ENCODE peak calls at places on chromosomes 5 and 9, in four cellular contexts. C is GM23248, Z is HCT116, S is PC-9. R is an unnamed sample.

GRCh38 chr5:111461261-111461671 is 51.1 kb downstream of the STARD4 start:
- DNase-seq in C (peak; percentile 70), Z (no peak), S (no peak), R (peak; percentile 56)

GRCh38 chr5:74562116-74562515 is 78.4 kb downstream of the ENC1 start:
- DNase-seq in C (no peak), Z (no peak), S (peak; percentile 34), R (no peak)

GRCh38 chr5:169521366-169521983 is 62.1 kb upstream of the SPDL1 start:
- DNase-seq in C (no peak), Z (no peak), S (no peak), R (no peak)

GRCh38 chr9:70105142-70105541 is 61.5 kb downstream of the MAMDC2 start:
- DNase-seq in C (no peak), Z (no peak), S (no peak), R (no peak)

GRCh38 chr5:110335361-110336046 is 391.0 kb downstream of the TMEM232 start:
- DNase-seq in C (peak; percentile 94), Z (no peak), S (no peak), R (no peak)

GRCh38 chr5:148145916-148146315 is 22.4 kb upstream of the SPINK14 start:
- DNase-seq in C (peak; percentile 2), Z (no peak), S (peak; percentile 93), R (no peak)

GRCh38 chr9:4375424-4376195 is 75.7 kb upstream of the GLIS3 start:
- DNase-seq in C (peak; percentile 89), Z (peak; percentile 26), S (no peak), R (no peak)

GRCh38 chr5:472656-473343 is 29.8 kb downstream of the EXOC3 start:
- DNase-seq in C (peak; percentile 94), Z (peak; percentile 54), S (peak; percentile 65), R (peak; percentile 96)

GRCh38 chr9:75541778-75542177 is 348.7 kb upstream of the PCSK5 start:
- DNase-seq in C (no peak), Z (no peak), S (no peak), R (no peak)

GRCh38 chr5:54247226-54247625 is 63.1 kb downstream of the ARL15 start:
- DNase-seq in C (no peak), Z (no peak), S (no peak), R (no peak)

GRCh38 chr5:54242287-54242686 is 68.1 kb downstream of the ARL15 start:
- DNase-seq in C (no peak), Z (no peak), S (no peak), R (no peak)

GRCh38 chr5:54249210-54250028 is 61.0 kb downstream of the ARL15 start:
- DNase-seq in C (peak; percentile 11), Z (no peak), S (no peak), R (peak; percentile 62)

DNA sequence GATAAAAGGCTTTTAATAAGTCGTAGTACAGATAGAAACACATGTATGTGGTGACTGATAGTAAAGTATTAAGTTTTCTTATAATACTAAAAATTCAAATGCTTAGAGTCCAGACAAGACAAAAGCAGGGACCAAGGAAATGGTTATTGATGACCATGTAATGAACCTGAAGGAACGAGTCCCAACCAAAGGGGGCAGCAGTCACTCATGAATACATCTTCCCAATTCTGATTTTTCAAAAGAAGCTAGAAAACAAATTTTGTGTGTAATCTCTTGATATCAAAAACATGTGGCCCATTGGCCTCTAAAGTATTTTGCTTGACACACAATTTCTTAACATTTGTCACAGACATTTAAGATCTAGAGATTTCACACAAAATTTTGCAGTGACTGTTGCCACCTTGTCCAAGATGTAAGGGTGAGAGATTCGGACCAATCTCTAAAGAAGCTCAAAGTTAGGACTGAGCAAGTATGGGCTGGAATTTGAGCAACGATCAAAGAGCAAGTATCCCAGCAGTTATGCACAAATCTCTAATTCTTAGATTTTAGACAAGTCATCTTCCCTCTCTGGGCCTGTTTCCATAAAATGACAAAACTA is 66.8 kb downstream of the ARL15 start:
- DNase-seq in C (peak; percentile 66), Z (peak; percentile 27), S (no peak), R (peak; percentile 71)
- H3K4me2 ChIP-seq in C (peak overlapping the region; percentile 33), Z (no peak overlapping the region), S (no peak overlapping the region), R (no peak overlapping the region)

DNA sequence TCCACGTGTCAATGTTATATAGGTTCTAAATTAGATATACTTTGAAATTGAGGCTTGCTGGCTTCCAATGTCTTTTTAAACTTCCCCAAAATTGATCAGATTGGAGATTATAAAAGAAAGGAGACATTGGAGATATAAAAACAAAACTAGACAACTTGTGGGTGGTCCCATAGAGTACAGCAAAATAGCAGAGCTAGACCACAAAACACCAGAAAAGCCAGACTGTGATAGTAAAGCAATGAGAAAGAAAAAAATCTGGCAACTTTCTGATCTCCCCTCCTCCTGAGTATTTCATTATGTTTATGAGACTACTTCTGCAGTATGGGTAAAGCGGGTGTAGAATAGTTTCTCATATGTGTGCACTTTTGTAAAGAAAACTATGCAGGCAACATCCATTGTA is 713.8 kb upstream of the MEF2C start:
- DNase-seq in C (no peak), Z (no peak), S (no peak), R (no peak)
- H3K9me2 ChIP-seq in C (no peaks in the 10 kb centered on the region), Z (no peaks in the 10 kb centered on the region), S (no peaks in the 10 kb centered on the region), R (no peaks in the 10 kb centered on the region)

DNA sequence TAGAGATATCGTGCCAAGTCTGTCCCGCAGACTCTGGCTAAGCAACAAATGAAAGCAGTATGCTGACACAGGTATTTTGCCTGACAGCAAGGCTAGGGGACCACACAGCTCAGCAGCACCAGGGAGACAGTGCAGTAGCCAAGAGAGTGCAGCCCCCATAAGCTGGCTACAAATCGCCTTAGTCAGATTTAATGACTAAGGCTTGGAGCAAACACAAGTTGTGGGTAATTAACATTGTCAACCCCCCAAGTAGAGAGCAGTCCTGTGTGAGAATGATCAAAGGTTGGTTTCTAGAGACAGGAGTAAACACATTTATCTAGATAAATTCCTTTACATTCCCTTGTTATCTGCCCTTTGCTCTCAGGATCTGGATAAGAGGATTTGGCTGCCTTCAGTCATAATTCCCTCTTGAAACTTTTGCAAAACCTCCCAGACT is 1434.5 kb upstream of the CDH6 start:
- DNase-seq in C (no peak), Z (no peak), S (no peak), R (no peak)
- H3K27ac ChIP-seq in C (no peak overlapping the region), Z (no peak overlapping the region), S (no peak overlapping the region), R (no peak overlapping the region)

DNA sequence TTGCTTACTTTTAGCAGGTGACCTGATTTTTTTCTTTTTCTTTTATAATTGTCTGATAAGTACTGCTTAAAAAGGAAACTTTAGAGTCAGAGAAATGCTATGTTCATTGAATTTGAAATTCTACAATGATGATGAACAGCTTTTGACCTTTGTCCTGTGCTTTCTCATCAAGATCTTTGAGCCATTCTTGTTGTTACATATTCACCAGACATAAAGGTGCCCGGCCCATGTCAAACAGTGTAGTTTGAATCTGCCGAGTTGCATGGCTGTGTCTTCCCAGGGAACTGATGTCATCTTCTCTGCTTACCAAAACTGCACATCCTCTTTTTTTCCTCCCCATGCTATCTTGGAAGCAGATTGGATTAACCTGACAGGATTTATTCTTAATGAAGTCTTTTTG is 163.6 kb downstream of the LRRC70 start:
- DNase-seq in C (no peak), Z (no peak), S (no peak), R (no peak)
- H3K4me2 ChIP-seq in C (no peak overlapping the region), Z (no peak overlapping the region), S (no peak overlapping the region), R (no peak overlapping the region)

DNA sequence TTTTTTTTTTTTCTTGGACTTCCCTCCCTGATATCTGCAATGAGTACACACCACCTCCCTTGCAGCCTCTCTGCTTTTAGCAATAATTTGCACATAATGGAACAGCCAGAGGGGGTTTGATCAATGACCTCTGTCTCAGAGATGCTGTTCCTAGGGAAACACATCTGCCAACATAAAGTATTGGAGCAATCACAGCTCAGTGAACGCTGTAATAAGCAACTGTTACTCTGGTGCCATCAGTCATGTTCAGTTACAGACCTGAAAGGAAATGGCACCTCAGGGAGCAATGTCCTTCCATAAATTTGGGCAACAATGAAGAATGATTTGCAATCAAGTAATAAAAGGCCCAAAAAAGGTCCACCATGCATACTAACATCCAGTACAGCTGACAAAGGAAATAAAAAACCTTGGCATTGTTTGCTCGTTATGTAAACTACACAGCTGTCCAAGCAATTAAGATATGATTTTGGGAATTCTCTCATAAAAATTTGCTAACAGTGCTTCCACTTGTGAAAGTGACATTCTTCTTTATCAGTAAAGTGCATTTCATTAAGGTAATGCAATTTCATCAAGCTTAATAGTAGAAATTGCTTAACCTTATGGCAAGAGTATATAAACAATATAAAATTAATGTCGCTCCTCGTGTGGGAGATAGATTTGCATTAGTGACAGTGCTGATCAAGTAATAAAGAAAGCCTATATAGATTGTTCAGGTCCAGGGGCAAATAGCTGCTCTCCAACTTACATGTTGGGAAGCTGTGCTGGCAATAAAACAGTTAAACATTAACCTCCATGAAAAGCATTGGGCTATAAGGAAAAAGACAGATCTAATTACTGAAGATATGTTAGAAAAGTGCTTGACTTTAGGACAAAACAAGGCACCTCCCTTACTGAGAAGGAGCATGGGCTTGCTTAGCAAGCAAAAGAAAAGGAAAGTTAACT is 167.7 kb downstream of the RASEF start:
- DNase-seq in C (no peak), Z (no peak), S (no peak), R (no peak)
- H3K9me2 ChIP-seq in C (no peaks in the 10 kb centered on the region), Z (no peaks in the 10 kb centered on the region), S (no peaks in the 10 kb centered on the region), R (no peaks in the 10 kb centered on the region)

GRCh38 chr5:177209610-177210009 is 76.0 kb downstream of the NSD1 start:
- DNase-seq in C (no peak), Z (no peak), S (no peak), R (no peak)

DNA sequence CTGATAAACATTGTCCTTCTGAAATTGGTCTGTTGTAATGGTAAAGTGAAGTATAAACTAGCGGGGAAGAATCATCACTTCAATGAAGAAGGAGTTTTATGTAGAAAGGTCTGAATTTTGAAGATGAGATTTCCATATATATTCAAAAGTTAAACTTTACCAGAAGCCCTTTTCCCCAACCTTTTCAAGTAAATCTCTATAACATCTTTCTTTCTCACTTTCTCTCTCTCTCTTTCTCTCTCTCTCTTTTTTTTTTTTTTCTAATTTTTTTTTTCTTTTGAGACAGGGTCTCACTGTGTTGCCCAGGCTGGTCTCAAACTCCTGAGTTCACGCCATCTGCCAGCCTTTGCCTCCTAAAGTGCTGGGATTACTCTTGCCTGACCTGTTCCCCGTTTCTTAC is 78.7 kb downstream of the NSD1 start:
- DNase-seq in C (no peak), Z (no peak), S (no peak), R (no peak)
- H3K27ac ChIP-seq in C (no peak overlapping the region), Z (no peak overlapping the region), S (no peak overlapping the region), R (no peak overlapping the region)

DNA sequence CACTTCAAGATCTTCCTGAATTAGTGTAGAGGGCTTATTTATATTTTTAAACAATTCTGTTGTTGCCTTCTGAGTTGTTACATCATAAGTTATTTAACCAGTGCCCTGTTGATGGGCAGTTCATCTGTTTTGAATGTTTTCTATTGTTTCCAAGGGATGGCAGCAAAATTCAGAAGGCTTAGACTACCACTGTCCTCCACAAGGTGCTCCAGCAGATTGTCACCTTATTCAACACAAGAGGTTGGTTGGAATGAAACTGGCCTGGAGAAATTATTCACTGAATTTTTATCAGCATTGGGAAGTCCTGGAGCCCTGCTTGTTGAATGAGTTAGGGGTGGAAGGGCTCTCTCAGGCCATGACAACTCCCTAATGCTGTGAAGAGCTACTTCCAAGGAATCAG is 1.3 kb upstream of the KLHL9 start:
- DNase-seq in C (no peak), Z (no peak), S (no peak), R (no peak)
- H3K4me2 ChIP-seq in C (no peak overlapping the region), Z (peak overlapping the region; percentile 80), S (no peak overlapping the region), R (peak overlapping the region; percentile 88)

DNA sequence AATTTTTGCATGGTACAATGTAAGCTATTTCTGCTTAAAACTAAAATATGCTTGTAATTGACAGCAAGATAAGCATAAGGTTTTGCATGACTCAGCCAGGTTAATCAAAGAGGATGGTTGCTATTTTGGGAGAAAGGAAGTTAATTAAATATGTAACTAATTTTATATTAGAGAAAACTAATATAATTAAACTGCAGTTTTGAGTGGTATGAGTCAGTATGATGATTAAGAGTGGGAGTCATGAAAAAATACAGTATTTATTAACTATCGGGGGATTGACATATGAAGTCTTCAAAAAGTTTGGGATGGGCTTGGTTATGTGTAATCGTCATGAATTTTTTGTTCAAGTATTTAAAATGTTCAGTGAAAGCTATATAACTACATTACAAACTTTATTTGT is 54.0 kb upstream of the CDK20 start:
- DNase-seq in C (no peak), Z (no peak), S (no peak), R (no peak)
- H3K9me2 ChIP-seq in C (no peaks in the 10 kb centered on the region), Z (no peaks in the 10 kb centered on the region), S (no peaks in the 10 kb centered on the region), R (no peaks in the 10 kb centered on the region)